ENCODE peak calls at places on chromosome 3, in nine cellular contexts. A, M, J, T, S, L, F, Y and G are unnamed samples.
A peak's percentile ranks its signal among the peaks of the same experiment; 100 is the strongest.

GRCh38 chr3:136255672-136256406 is 5.7 kb downstream of the PCCB start:
- DNase-seq in A (no peak), M (no peak), J (no peak), T (peak; percentile 25), S (no peak), L (no peak), F (no peak), Y (no peak), G (no peak)

GRCh38 chr3:128787256-128788253 is 61.6 kb downstream of the RAB7A start:
- DNase-seq in A (no peak), M (peak; percentile 91), J (no peak), T (peak; percentile 36), S (no peak), L (peak; percentile 53), F (no peak), Y (no peak), G (no peak)

GRCh38 chr3:197154-197855 is 742 bp downstream of the CHL1 start:
- DNase-seq in A (peak; percentile 29), M (no peak), J (peak; percentile 74), T (no peak), S (peak; percentile 66), L (no peak), F (no peak), Y (peak; percentile 19), G (no peak)

GRCh38 chr3:111890051-111890580 is 31.1 kb downstream of the PHLDB2 start:
- DNase-seq in A (no peak), M (no peak), J (no peak), T (no peak), S (no peak), L (no peak), F (no peak), Y (no peak), G (no peak)

GRCh38 chr3:67706934-67707333 is 52.5 kb upstream of the SUCLG2 start:
- DNase-seq in A (no peak), M (no peak), J (no peak), T (no peak), S (no peak), L (peak; percentile 10), F (no peak), Y (no peak), G (no peak)

GRCh38 chr3:53883008-53883407 is 1.1 kb upstream of the ACTR8 start:
- DNase-seq in A (no peak), M (no peak), J (no peak), T (no peak), S (no peak), L (no peak), F (no peak), Y (no peak), G (no peak)

GRCh38 chr3:156782319-156782718 is 43.8 kb upstream of the LEKR1 start:
- DNase-seq in A (no peak), M (no peak), J (no peak), T (no peak), S (no peak), L (no peak), F (no peak), Y (no peak), G (no peak)

GRCh38 chr3:78926523-78926922 is 841.3 kb downstream of the ROBO1 start:
- DNase-seq in A (no peak), M (no peak), J (no peak), T (no peak), S (no peak), L (peak; percentile 21), F (no peak), Y (no peak), G (no peak)

GRCh38 chr3:68447885-68448284 is 484.5 kb downstream of the TAFA4 start:
- DNase-seq in A (no peak), M (no peak), J (no peak), T (no peak), S (no peak), L (no peak), F (no peak), Y (no peak), G (no peak)

GRCh38 chr3:55143928-55144671 is 216.2 kb upstream of the LRTM1 start:
- DNase-seq in A (no peak), M (no peak), J (no peak), T (no peak), S (no peak), L (peak; percentile 54), F (no peak), Y (no peak), G (no peak)

GRCh38 chr3:30924763-30925162 is 30.3 kb upstream of the GADL1 start:
- DNase-seq in A (no peak), M (no peak), J (no peak), T (no peak), S (no peak), L (peak; percentile 31), F (no peak), Y (no peak), G (no peak)

GRCh38 chr3:29441020-29441324 is 160.1 kb downstream of the RBMS3 start:
- DNase-seq in A (no peak), M (no peak), J (no peak), T (no peak), S (no peak), L (no peak), F (no peak), Y (no peak), G (no peak)

GRCh38 chr3:190116551-190117067 is 4.1 kb downstream of the P3H2 start:
- DNase-seq in A (no peak), M (no peak), J (no peak), T (no peak), S (no peak), L (peak; percentile 54), F (no peak), Y (no peak), G (no peak)

GRCh38 chr3:100159564-100160153 is 45.4 kb upstream of the FILIP1L start:
- DNase-seq in A (no peak), M (no peak), J (no peak), T (no peak), S (no peak), L (peak; percentile 84), F (no peak), Y (no peak), G (no peak)

DNA sequence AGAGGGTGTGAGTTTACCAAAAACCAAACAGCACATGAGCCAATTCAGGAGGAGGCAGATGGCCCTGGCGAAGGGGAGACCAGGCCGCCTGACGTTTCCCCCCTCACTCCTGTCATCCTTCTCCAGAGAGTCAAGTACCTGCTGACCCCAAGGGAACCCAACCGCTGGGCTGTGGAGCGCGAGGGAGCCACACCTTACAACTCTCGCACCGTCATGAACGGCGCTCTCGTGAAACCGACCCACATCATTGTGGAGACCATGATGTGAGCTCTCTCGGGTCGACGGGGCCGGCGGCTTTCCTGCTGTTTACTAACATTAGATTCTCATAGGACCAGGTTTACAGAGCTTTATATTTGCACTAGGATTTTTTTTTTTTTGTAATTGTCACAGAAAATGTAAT is 55.4 kb downstream of the GRIP2 start:
- DNase-seq in A (no peak), M (no peak), J (no peak), T (no peak), S (no peak), L (no peak), F (no peak), Y (no peak), G (no peak)
- TF ChIP-seq POLR2A in A (no peak), M (no peak), J (no peak), T (no peak), S (no peak), L (no peak), F (no peak), Y (no peak), G (no peak)

GRCh38 chr3:47003461-47004368 is 24.2 kb downstream of the NBEAL2 start:
- DNase-seq in A (peak; percentile 11), M (no peak), J (no peak), T (no peak), S (peak; percentile 61), L (no peak), F (no peak), Y (peak; percentile 15), G (peak; percentile 18)
- TF ChIP-seq POLR2A in A (no peak), M (no peak), J (no peak), T (no peak), S (no peak), L (no peak), F (no peak), Y (no peak), G (no peak)

DNA sequence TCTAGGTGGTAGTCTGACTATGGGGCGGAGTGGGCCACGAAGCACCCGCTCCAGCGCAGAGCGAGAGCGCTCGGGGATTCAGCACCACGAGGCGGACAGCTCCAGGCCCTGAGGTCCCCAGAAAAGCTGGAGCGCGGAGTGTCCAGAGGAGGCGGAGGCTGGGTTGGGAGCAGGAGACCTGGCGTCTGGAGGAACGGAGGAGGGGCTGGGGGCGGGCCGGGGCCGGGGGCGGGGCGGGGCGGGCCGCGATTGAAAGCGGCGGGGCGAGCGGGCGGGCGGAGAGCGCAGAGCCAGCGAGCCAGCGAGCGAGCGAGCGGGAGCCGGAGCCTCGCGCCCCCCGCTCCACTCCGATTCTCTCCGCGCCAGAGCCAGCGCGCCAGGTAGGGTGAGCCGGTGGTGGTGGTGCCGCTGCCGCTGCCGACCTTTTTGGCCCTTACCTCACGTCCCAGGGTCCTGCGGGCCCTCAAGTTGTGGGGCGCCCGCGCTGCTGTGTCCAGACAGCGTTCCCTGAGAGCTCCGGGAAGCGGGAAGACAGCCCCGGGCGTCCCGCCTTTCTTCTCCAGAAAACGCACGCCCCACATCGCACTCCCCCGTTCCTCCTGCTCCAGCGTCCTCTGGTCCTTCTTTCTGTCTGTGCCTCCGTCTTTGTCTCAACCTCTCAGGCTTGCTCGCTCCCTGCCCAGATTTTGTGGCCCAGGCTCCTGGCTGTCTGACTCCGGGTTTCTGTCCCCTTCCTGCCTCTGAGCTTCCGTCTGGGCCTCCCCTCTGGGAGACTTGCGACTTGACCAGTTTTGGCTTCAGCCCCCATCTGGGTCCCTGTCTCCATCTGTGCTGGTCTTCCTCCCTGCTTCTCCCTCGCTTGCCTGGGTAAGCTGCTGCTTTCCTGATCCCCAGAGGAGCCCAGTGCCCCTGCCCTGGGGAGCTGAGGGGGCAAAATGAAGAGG is at the start of gene GRM2:
- DNase-seq in A (no peak), M (no peak), J (peak; percentile 85), T (peak; percentile 54), S (peak; percentile 69), L (peak; percentile 83), F (peak; percentile 90), Y (no peak), G (peak; percentile 56)
- TF ChIP-seq POLR2A in A (no peak), M (no peak), J (no peak), T (no peak), S (no peak), L (no peak), F (no peak), Y (no peak), G (no peak)

DNA sequence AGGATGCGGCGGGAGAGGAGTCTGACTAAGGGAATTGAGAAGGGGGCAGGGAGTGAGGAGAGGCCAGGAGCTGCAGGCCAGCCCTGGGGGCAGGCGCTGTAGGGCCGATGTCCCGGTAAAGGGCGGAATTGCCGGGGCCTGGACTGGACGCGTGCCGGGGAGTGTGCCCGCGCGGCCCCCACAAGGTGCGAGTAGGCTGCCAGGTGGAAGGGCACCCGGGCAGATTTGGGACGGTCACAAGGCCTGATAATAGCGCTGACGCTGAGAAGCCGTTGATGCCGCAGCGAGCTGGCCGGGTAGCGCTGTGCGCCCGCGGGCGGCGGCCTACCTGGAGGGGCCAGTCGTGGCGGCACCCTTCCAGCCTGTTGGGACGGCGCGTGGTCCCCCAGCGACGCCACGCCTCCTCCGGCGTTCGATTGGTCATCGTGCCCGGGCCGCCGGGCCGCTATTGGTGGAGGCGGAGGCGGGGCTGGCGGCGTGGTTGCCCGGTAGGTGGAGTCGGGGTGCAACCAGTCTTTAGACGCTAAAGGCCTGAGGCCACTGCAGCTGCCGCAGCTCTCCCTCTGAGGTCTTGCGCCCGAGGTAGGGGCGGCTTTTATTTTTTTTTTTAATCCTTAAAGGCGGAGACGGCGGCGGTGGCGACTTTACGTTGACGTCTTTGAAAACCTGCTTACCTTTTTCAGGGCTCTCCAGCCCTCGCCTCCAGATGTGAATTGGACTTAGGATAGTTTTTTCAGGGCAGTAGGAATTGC is 919 bp downstream of the SLC25A38 start:
- DNase-seq in A (peak; percentile 95), M (peak; percentile 97), J (peak; percentile 96), T (peak; percentile 98), S (peak; percentile 98), L (peak; percentile 88), F (peak; percentile 98), Y (peak; percentile 94), G (peak; percentile 95)
- TF ChIP-seq POLR2A in A (peak; percentile 90), M (peak; percentile 87), J (peak; percentile 64), T (peak; percentile 92), S (peak; percentile 69), L (peak; percentile 81), F (peak; percentile 96), Y (peak; percentile 85), G (peak; percentile 93)